ENCODE peak calls at places on chromosomes 5 and 9, in four cellular contexts. One of them, this sample, is unnamed.

GRCh38 chr9:37903581-37903830 is 421 bp downstream of the SLC25A51 start:
- DNase-seq in HT1080: no peak
- DNase-seq in AG04449: no peak
- DNase-seq in stimulated activated CD4-positive, alpha-beta T cell treated with anti-CD3 and anti-CD28 coated beads, Interleukin-4, amount 100 ng/mL, for 4 hours: no peak
- DNase-seq in this sample: no peak

GRCh38 chr5:111697881-111698757 is 58.9 kb downstream of the NREP start:
- DNase-seq in HT1080: peak
- DNase-seq in AG04449: no peak
- DNase-seq in stimulated activated CD4-positive, alpha-beta T cell treated with anti-CD3 and anti-CD28 coated beads, Interleukin-4, amount 100 ng/mL, for 4 hours: no peak
- DNase-seq in this sample: no peak

GRCh38 chr9:131873361-131873760 is 133.5 kb upstream of the RAPGEF1 start:
- DNase-seq in HT1080: no peak
- DNase-seq in AG04449: no peak
- DNase-seq in stimulated activated CD4-positive, alpha-beta T cell treated with anti-CD3 and anti-CD28 coated beads, Interleukin-4, amount 100 ng/mL, for 4 hours: no peak
- DNase-seq in this sample: no peak

GRCh38 chr5:111585291-111585690 is 73.0 kb upstream of the STARD4 start:
- DNase-seq in HT1080: no peak
- DNase-seq in AG04449: no peak
- DNase-seq in stimulated activated CD4-positive, alpha-beta T cell treated with anti-CD3 and anti-CD28 coated beads, Interleukin-4, amount 100 ng/mL, for 4 hours: no peak
- DNase-seq in this sample: no peak

GRCh38 chr9:129823163-129823933 is 588 bp downstream of the TOR1A start:
- DNase-seq in HT1080: peak
- DNase-seq in AG04449: no peak
- DNase-seq in stimulated activated CD4-positive, alpha-beta T cell treated with anti-CD3 and anti-CD28 coated beads, Interleukin-4, amount 100 ng/mL, for 4 hours: no peak
- DNase-seq in this sample: no peak

GRCh38 chr9:114278881-114279570 is 43.9 kb upstream of the ORM1 start:
- DNase-seq in HT1080: peak
- DNase-seq in AG04449: peak
- DNase-seq in stimulated activated CD4-positive, alpha-beta T cell treated with anti-CD3 and anti-CD28 coated beads, Interleukin-4, amount 100 ng/mL, for 4 hours: no peak
- DNase-seq in this sample: no peak

GRCh38 chr5:150473673-150474358 is 24.3 kb upstream of the RPS14 start:
- DNase-seq in HT1080: peak
- DNase-seq in AG04449: no peak
- DNase-seq in stimulated activated CD4-positive, alpha-beta T cell treated with anti-CD3 and anti-CD28 coated beads, Interleukin-4, amount 100 ng/mL, for 4 hours: no peak
- DNase-seq in this sample: no peak

GRCh38 chr5:150540615-150541396 is 32.9 kb downstream of the NDST1 start:
- DNase-seq in HT1080: peak
- DNase-seq in AG04449: peak
- DNase-seq in stimulated activated CD4-positive, alpha-beta T cell treated with anti-CD3 and anti-CD28 coated beads, Interleukin-4, amount 100 ng/mL, for 4 hours: no peak
- DNase-seq in this sample: no peak

GRCh38 chr5:141517902-141518610 is 29.2 kb downstream of the PCDHGC5 start:
- DNase-seq in HT1080: no peak
- DNase-seq in AG04449: no peak
- DNase-seq in stimulated activated CD4-positive, alpha-beta T cell treated with anti-CD3 and anti-CD28 coated beads, Interleukin-4, amount 100 ng/mL, for 4 hours: no peak
- DNase-seq in this sample: no peak

GRCh38 chr5:180291234-180291940 is 496 bp downstream of the MAPK9 start:
- DNase-seq in HT1080: no peak
- DNase-seq in AG04449: no peak
- DNase-seq in stimulated activated CD4-positive, alpha-beta T cell treated with anti-CD3 and anti-CD28 coated beads, Interleukin-4, amount 100 ng/mL, for 4 hours: no peak
- DNase-seq in this sample: no peak

GRCh38 chr9:131276107-131276888 is at the start of gene FAM78A:
- DNase-seq in HT1080: no peak
- DNase-seq in AG04449: no peak
- DNase-seq in stimulated activated CD4-positive, alpha-beta T cell treated with anti-CD3 and anti-CD28 coated beads, Interleukin-4, amount 100 ng/mL, for 4 hours: peak
- DNase-seq in this sample: no peak

GRCh38 chr5:73218552-73219171 is 45.7 kb downstream of the TMEM174 start:
- DNase-seq in HT1080: peak
- DNase-seq in AG04449: no peak
- DNase-seq in stimulated activated CD4-positive, alpha-beta T cell treated with anti-CD3 and anti-CD28 coated beads, Interleukin-4, amount 100 ng/mL, for 4 hours: no peak
- DNase-seq in this sample: no peak

GRCh38 chr9:95088421-95089161 is 228.9 kb downstream of the FANCC start:
- DNase-seq in HT1080: peak
- DNase-seq in AG04449: no peak
- DNase-seq in stimulated activated CD4-positive, alpha-beta T cell treated with anti-CD3 and anti-CD28 coated beads, Interleukin-4, amount 100 ng/mL, for 4 hours: no peak
- DNase-seq in this sample: no peak

GRCh38 chr9:125541840-125542243 is 165.2 kb downstream of the MAPKAP1 start:
- DNase-seq in HT1080: no peak
- DNase-seq in AG04449: no peak
- DNase-seq in stimulated activated CD4-positive, alpha-beta T cell treated with anti-CD3 and anti-CD28 coated beads, Interleukin-4, amount 100 ng/mL, for 4 hours: no peak
- DNase-seq in this sample: no peak

GRCh38 chr9:114607671-114608524 is 3.2 kb upstream of the TMEM268 start:
- DNase-seq in HT1080: no peak
- DNase-seq in AG04449: no peak
- DNase-seq in stimulated activated CD4-positive, alpha-beta T cell treated with anti-CD3 and anti-CD28 coated beads, Interleukin-4, amount 100 ng/mL, for 4 hours: no peak
- DNase-seq in this sample: no peak

GRCh38 chr9:37200572-37201005 is 80.2 kb downstream of the ZCCHC7 start:
- DNase-seq in HT1080: peak
- DNase-seq in AG04449: no peak
- DNase-seq in stimulated activated CD4-positive, alpha-beta T cell treated with anti-CD3 and anti-CD28 coated beads, Interleukin-4, amount 100 ng/mL, for 4 hours: no peak
- DNase-seq in this sample: peak

GRCh38 chr9:33133186-33133585 is 34.0 kb downstream of the B4GALT1 start:
- DNase-seq in HT1080: no peak
- DNase-seq in AG04449: no peak
- DNase-seq in stimulated activated CD4-positive, alpha-beta T cell treated with anti-CD3 and anti-CD28 coated beads, Interleukin-4, amount 100 ng/mL, for 4 hours: no peak
- DNase-seq in this sample: no peak

GRCh38 chr5:58117491-58117890 is 342.4 kb downstream of the PLK2 start:
- DNase-seq in HT1080: no peak
- DNase-seq in AG04449: no peak
- DNase-seq in stimulated activated CD4-positive, alpha-beta T cell treated with anti-CD3 and anti-CD28 coated beads, Interleukin-4, amount 100 ng/mL, for 4 hours: no peak
- DNase-seq in this sample: no peak

GRCh38 chr9:27880640-27881039 is 307.4 kb upstream of the C9orf72 start:
- DNase-seq in HT1080: no peak
- DNase-seq in AG04449: no peak
- DNase-seq in stimulated activated CD4-positive, alpha-beta T cell treated with anti-CD3 and anti-CD28 coated beads, Interleukin-4, amount 100 ng/mL, for 4 hours: no peak
- DNase-seq in this sample: no peak

GRCh38 chr9:19992556-19992955 is 203.7 kb upstream of the SLC24A2 start:
- DNase-seq in HT1080: peak
- DNase-seq in AG04449: peak
- DNase-seq in stimulated activated CD4-positive, alpha-beta T cell treated with anti-CD3 and anti-CD28 coated beads, Interleukin-4, amount 100 ng/mL, for 4 hours: no peak
- DNase-seq in this sample: no peak

GRCh38 chr9:37574241-37574721 is 1.9 kb downstream of the FBXO10 start:
- DNase-seq in HT1080: no peak
- DNase-seq in AG04449: no peak
- DNase-seq in stimulated activated CD4-positive, alpha-beta T cell treated with anti-CD3 and anti-CD28 coated beads, Interleukin-4, amount 100 ng/mL, for 4 hours: no peak
- DNase-seq in this sample: no peak

GRCh38 chr9:135885100-135885853 is 22.1 kb downstream of the CAMSAP1 start:
- DNase-seq in HT1080: peak
- DNase-seq in AG04449: no peak
- DNase-seq in stimulated activated CD4-positive, alpha-beta T cell treated with anti-CD3 and anti-CD28 coated beads, Interleukin-4, amount 100 ng/mL, for 4 hours: no peak
- DNase-seq in this sample: no peak

GRCh38 chr5:167105951-167106350 is 1185.5 kb upstream of the WWC1 start:
- DNase-seq in HT1080: no peak
- DNase-seq in AG04449: no peak
- DNase-seq in stimulated activated CD4-positive, alpha-beta T cell treated with anti-CD3 and anti-CD28 coated beads, Interleukin-4, amount 100 ng/mL, for 4 hours: no peak
- DNase-seq in this sample: no peak

GRCh38 chr5:143041972-143042770 is 272.0 kb downstream of the ARHGAP26 start:
- DNase-seq in HT1080: peak
- DNase-seq in AG04449: no peak
- DNase-seq in stimulated activated CD4-positive, alpha-beta T cell treated with anti-CD3 and anti-CD28 coated beads, Interleukin-4, amount 100 ng/mL, for 4 hours: no peak
- DNase-seq in this sample: no peak

GRCh38 chr5:3391210-3391609 is 204.4 kb upstream of the IRX1 start:
- DNase-seq in HT1080: no peak
- DNase-seq in AG04449: no peak
- DNase-seq in stimulated activated CD4-positive, alpha-beta T cell treated with anti-CD3 and anti-CD28 coated beads, Interleukin-4, amount 100 ng/mL, for 4 hours: no peak
- DNase-seq in this sample: no peak

GRCh38 chr5:179345429-179346321 is at the start of gene ADAMTS2:
- DNase-seq in HT1080: no peak
- DNase-seq in AG04449: no peak
- DNase-seq in stimulated activated CD4-positive, alpha-beta T cell treated with anti-CD3 and anti-CD28 coated beads, Interleukin-4, amount 100 ng/mL, for 4 hours: no peak
- DNase-seq in this sample: no peak

GRCh38 chr9:134346151-134346550 is 19.9 kb downstream of the RXRA start:
- DNase-seq in HT1080: no peak
- DNase-seq in AG04449: no peak
- DNase-seq in stimulated activated CD4-positive, alpha-beta T cell treated with anti-CD3 and anti-CD28 coated beads, Interleukin-4, amount 100 ng/mL, for 4 hours: no peak
- DNase-seq in this sample: no peak

GRCh38 chr5:74483001-74483400 is 157.5 kb downstream of the ENC1 start:
- DNase-seq in HT1080: no peak
- DNase-seq in AG04449: no peak
- DNase-seq in stimulated activated CD4-positive, alpha-beta T cell treated with anti-CD3 and anti-CD28 coated beads, Interleukin-4, amount 100 ng/mL, for 4 hours: no peak
- DNase-seq in this sample: no peak

GRCh38 chr5:149627070-149627469 is 45.8 kb downstream of the ARHGEF37 start:
- DNase-seq in HT1080: no peak
- DNase-seq in AG04449: no peak
- DNase-seq in stimulated activated CD4-positive, alpha-beta T cell treated with anti-CD3 and anti-CD28 coated beads, Interleukin-4, amount 100 ng/mL, for 4 hours: no peak
- DNase-seq in this sample: no peak

GRCh38 chr5:33850100-33850594 is 41.6 kb downstream of the ADAMTS12 start:
- DNase-seq in HT1080: peak
- DNase-seq in AG04449: no peak
- DNase-seq in stimulated activated CD4-positive, alpha-beta T cell treated with anti-CD3 and anti-CD28 coated beads, Interleukin-4, amount 100 ng/mL, for 4 hours: peak
- DNase-seq in this sample: no peak

GRCh38 chr5:77776606-77777206 is 567 bp upstream of the TBCA start:
- DNase-seq in HT1080: no peak
- DNase-seq in AG04449: no peak
- DNase-seq in stimulated activated CD4-positive, alpha-beta T cell treated with anti-CD3 and anti-CD28 coated beads, Interleukin-4, amount 100 ng/mL, for 4 hours: no peak
- DNase-seq in this sample: no peak

GRCh38 chr9:33375238-33375840 is 27.0 kb downstream of the AQP7 start:
- DNase-seq in HT1080: no peak
- DNase-seq in AG04449: no peak
- DNase-seq in stimulated activated CD4-positive, alpha-beta T cell treated with anti-CD3 and anti-CD28 coated beads, Interleukin-4, amount 100 ng/mL, for 4 hours: no peak
- DNase-seq in this sample: no peak

GRCh38 chr9:97441729-97442128 is 29.8 kb downstream of the TDRD7 start:
- DNase-seq in HT1080: no peak
- DNase-seq in AG04449: no peak
- DNase-seq in stimulated activated CD4-positive, alpha-beta T cell treated with anti-CD3 and anti-CD28 coated beads, Interleukin-4, amount 100 ng/mL, for 4 hours: no peak
- DNase-seq in this sample: no peak

GRCh38 chr9:137757613-137758029 is 120.0 kb upstream of the CACNA1B start:
- DNase-seq in HT1080: peak
- DNase-seq in AG04449: peak
- DNase-seq in stimulated activated CD4-positive, alpha-beta T cell treated with anti-CD3 and anti-CD28 coated beads, Interleukin-4, amount 100 ng/mL, for 4 hours: peak
- DNase-seq in this sample: peak